ENCODE peak calls at places on chromosomes 1 and 21, in five cellular contexts. One of them, this sample, is unnamed.

GRCh38 chr1:112143871-112144441 is 154.5 kb upstream of the KCND3 start:
- DNase-seq in OCI-LY7: no peak
- DNase-seq in GM23248: no peak
- DNase-seq in PC-9: no peak
- DNase-seq in lung: no peak
- DNase-seq in this sample: no peak

GRCh38 chr1:170664283-170664827 is 424 bp downstream of the PRRX1 start:
- DNase-seq in OCI-LY7: no peak
- DNase-seq in GM23248: peak; percentile 56
- DNase-seq in PC-9: no peak
- DNase-seq in lung: no peak
- DNase-seq in this sample: peak; percentile 39

GRCh38 chr1:229370601-229371021 is 27.8 kb upstream of the CCSAP start:
- DNase-seq in OCI-LY7: no peak
- DNase-seq in GM23248: no peak
- DNase-seq in PC-9: no peak
- DNase-seq in lung: no peak
- DNase-seq in this sample: no peak

GRCh38 chr1:92709738-92710137 is 75.2 kb downstream of the EVI5 start:
- DNase-seq in OCI-LY7: no peak
- DNase-seq in GM23248: peak; percentile 65
- DNase-seq in PC-9: peak; percentile 9
- DNase-seq in lung: no peak
- DNase-seq in this sample: peak; percentile 52

GRCh38 chr21:36909901-36910561 is 56.4 kb downstream of the HLCS start:
- DNase-seq in OCI-LY7: no peak
- DNase-seq in GM23248: peak; percentile 97
- DNase-seq in PC-9: peak; percentile 40
- DNase-seq in lung: no peak
- DNase-seq in this sample: no peak

GRCh38 chr1:182410620-182411273 is 10.3 kb upstream of the TEDDM1 start:
- DNase-seq in OCI-LY7: no peak
- DNase-seq in GM23248: no peak
- DNase-seq in PC-9: no peak
- DNase-seq in lung: no peak
- DNase-seq in this sample: no peak

GRCh38 chr1:185050823-185051451 is 5.6 kb downstream of the RNF2 start:
- DNase-seq in OCI-LY7: no peak
- DNase-seq in GM23248: no peak
- DNase-seq in PC-9: no peak
- DNase-seq in lung: no peak
- DNase-seq in this sample: no peak

GRCh38 chr1:227959325-227959860 is 11.7 kb upstream of the WNT9A start:
- DNase-seq in OCI-LY7: no peak
- DNase-seq in GM23248: no peak
- DNase-seq in PC-9: no peak
- DNase-seq in lung: peak; percentile 25
- DNase-seq in this sample: no peak

GRCh38 chr1:70431317-70431716 is 20.2 kb downstream of the CTH start:
- DNase-seq in OCI-LY7: no peak
- DNase-seq in GM23248: no peak
- DNase-seq in PC-9: no peak
- DNase-seq in lung: no peak
- DNase-seq in this sample: no peak

GRCh38 chr1:211411639-211412038 is 80.3 kb downstream of the RD3 start:
- DNase-seq in OCI-LY7: no peak
- DNase-seq in GM23248: no peak
- DNase-seq in PC-9: no peak
- DNase-seq in lung: no peak
- DNase-seq in this sample: no peak

GRCh38 chr1:211420845-211421454 is 71.0 kb downstream of the RD3 start:
- DNase-seq in OCI-LY7: no peak
- DNase-seq in GM23248: peak; percentile 65
- DNase-seq in PC-9: no peak
- DNase-seq in lung: no peak
- DNase-seq in this sample: no peak

GRCh38 chr1:211420389-211420788 is 71.6 kb downstream of the RD3 start:
- DNase-seq in OCI-LY7: no peak
- DNase-seq in GM23248: peak; percentile 55
- DNase-seq in PC-9: no peak
- DNase-seq in lung: no peak
- DNase-seq in this sample: no peak

DNA sequence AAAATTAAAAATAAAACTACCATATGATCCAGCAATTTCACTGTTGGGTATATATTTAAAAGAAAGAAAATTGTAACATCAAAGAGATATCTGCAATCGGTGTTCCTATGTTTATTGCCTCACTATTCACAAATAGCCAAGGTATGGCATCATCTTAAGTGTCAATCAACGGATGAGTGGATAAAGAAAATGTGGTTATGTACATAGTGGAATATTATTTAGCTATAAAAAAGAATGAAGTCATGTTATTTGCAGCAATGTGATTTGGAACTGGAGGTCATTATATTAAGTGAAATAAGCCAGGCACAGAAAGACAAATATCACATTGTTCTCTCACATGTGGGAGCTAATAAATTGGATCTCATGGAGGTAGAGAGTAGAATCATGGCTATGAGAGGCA is 76.3 kb downstream of the RD3 start:
- DNase-seq in OCI-LY7: no peak
- DNase-seq in GM23248: no peak
- DNase-seq in PC-9: no peak
- DNase-seq in lung: no peak
- DNase-seq in this sample: no peak
- H3K4me3 ChIP-seq in OCI-LY7: no peak overlapping the region
- H3K4me3 ChIP-seq in GM23248: peak overlapping the region; percentile 60
- H3K4me3 ChIP-seq in PC-9: no peak overlapping the region
- H3K4me3 ChIP-seq in lung: no peak overlapping the region
- H3K4me3 ChIP-seq in this sample: no peak overlapping the region

GRCh38 chr1:31166462-31166861 is 73.2 kb downstream of the NKAIN1 start:
- DNase-seq in OCI-LY7: no peak
- DNase-seq in GM23248: no peak
- DNase-seq in PC-9: no peak
- DNase-seq in lung: no peak
- DNase-seq in this sample: no peak

DNA sequence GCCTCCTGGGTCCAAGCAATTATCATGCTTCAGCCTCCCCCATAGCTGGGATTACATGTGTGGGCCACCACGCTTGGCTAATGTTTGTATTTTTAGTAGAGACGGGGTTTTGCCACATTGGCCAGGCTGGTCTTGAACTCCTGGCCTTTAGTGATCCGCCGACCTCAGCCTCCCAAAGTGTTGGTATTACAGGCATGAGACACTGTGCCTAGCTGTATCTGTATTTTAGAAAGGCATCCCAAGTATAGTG is 69.3 kb downstream of the NKAIN1 start:
- DNase-seq in OCI-LY7: no peak
- DNase-seq in GM23248: no peak
- DNase-seq in PC-9: no peak
- DNase-seq in lung: no peak
- DNase-seq in this sample: no peak
- H3K27ac ChIP-seq in OCI-LY7: no peak overlapping the region
- H3K27ac ChIP-seq in GM23248: peak overlapping the region; percentile 84
- H3K27ac ChIP-seq in PC-9: peak overlapping the region; percentile 74
- H3K27ac ChIP-seq in lung: no peak overlapping the region
- H3K27ac ChIP-seq in this sample: peak overlapping the region; percentile 76

GRCh38 chr1:204018460-204018859 is 54.5 kb upstream of the SOX13 start:
- DNase-seq in OCI-LY7: no peak
- DNase-seq in GM23248: no peak
- DNase-seq in PC-9: no peak
- DNase-seq in lung: no peak
- DNase-seq in this sample: no peak
- H3K4me3 ChIP-seq in OCI-LY7: no peak overlapping the region
- H3K4me3 ChIP-seq in GM23248: no peak overlapping the region
- H3K4me3 ChIP-seq in PC-9: no peak overlapping the region
- H3K4me3 ChIP-seq in lung: no peak overlapping the region
- H3K4me3 ChIP-seq in this sample: no peak overlapping the region

GRCh38 chr1:202034149-202034682 is 23.8 kb downstream of the ELF3 start:
- DNase-seq in OCI-LY7: no peak
- DNase-seq in GM23248: no peak
- DNase-seq in PC-9: no peak
- DNase-seq in lung: no peak
- DNase-seq in this sample: no peak
- H3K27ac ChIP-seq in OCI-LY7: no peak overlapping the region
- H3K27ac ChIP-seq in GM23248: no peak overlapping the region
- H3K27ac ChIP-seq in PC-9: peak overlapping the region; percentile 89
- H3K27ac ChIP-seq in lung: no peak overlapping the region
- H3K27ac ChIP-seq in this sample: no peak overlapping the region

DNA sequence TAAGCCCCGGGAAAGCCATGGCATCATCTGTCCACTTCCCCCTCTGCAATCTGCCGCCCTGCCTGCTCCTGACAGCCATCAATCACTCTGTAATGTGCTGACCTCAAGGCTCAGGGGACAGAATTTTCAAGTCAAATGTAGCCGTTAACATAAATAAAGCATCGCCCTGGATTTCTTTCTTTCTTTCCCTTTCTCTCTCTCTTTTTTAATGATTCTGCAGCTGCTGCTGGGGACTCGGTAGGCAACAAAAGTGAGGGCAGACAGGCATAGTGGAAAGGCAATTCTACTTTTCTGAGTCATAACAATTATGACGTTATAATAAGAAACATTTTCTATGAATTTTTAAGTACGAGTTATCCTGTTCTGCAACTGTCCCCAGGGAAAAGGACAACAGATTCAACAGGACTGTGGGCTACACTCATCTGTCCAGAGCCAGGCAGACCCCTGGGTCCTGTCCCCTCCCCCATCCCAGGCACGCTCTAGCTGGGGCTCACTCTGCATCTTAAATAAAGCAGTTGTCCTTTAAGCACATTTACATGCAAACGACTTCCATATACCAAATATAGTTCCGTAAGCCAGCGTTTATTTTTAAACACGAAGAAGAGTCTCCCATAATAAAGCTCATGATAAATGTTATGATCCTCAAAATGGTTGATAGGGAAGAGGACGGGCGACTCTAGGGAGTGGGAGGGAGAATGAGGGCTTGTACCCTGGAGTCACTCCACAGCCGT is 78.6 kb downstream of the SSBP3 start:
- DNase-seq in OCI-LY7: peak; percentile 39
- DNase-seq in GM23248: peak; percentile 69
- DNase-seq in PC-9: no peak
- DNase-seq in lung: no peak
- DNase-seq in this sample: no peak
- H3K4me3 ChIP-seq in OCI-LY7: peak overlapping the region; percentile 24
- H3K4me3 ChIP-seq in GM23248: peak overlapping the region; percentile 10
- H3K4me3 ChIP-seq in PC-9: no peak overlapping the region
- H3K4me3 ChIP-seq in lung: no peak overlapping the region
- H3K4me3 ChIP-seq in this sample: no peak overlapping the region

GRCh38 chr1:226419284-226419683 is 11.4 kb upstream of the PARP1 start:
- DNase-seq in OCI-LY7: no peak
- DNase-seq in GM23248: peak; percentile 23
- DNase-seq in PC-9: no peak
- DNase-seq in lung: no peak
- DNase-seq in this sample: no peak
- H3K27ac ChIP-seq in OCI-LY7: no peak overlapping the region
- H3K27ac ChIP-seq in GM23248: no peak overlapping the region
- H3K27ac ChIP-seq in PC-9: no peak overlapping the region
- H3K27ac ChIP-seq in lung: no peak overlapping the region
- H3K27ac ChIP-seq in this sample: no peak overlapping the region

DNA sequence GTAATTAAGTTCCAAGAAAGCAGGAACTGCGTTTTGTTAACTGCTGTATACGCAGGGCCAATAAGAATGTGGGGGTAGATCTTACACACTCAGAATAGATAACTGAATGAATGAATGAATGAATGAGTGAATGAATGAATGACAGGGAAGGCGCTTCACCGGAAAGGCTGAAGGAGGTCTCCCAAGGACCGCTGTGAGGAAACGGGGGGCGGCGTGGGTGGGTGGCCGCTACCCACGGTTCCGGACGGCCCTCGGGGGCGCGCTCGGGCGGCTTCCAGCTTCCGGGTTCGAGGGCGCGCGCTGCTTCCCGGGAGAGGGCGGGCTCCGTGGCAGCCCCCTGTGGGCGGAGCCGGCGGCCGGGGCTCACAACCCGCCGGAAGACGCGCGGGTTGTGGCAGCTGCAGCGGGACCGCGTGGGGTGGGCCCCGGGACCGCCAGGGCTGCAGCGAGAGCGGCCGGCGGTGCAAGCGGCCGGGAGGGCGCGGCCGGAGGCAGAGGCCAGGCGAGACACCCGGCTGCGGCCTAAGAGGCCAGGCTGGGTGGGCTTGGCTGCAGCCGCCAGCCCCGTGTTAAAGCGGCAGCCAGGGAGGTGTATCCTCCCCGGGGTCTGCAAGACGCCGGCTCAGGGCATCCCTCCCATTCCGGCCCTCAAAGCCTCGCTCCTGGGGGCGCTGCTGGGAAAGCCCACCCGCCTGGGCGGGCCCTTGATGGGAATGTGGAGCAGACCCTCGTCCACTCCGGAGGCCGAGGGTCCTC is at the start of gene ZFP69:
- DNase-seq in OCI-LY7: peak; percentile 86
- DNase-seq in GM23248: peak; percentile 84
- DNase-seq in PC-9: peak; percentile 72
- DNase-seq in lung: peak; percentile 62
- DNase-seq in this sample: peak; percentile 61
- H3K4me3 ChIP-seq in OCI-LY7: peak within 1 kb of the TSS; percentile 77
- H3K4me3 ChIP-seq in GM23248: peak within 1 kb of the TSS; percentile 79
- H3K4me3 ChIP-seq in PC-9: peak within 1 kb of the TSS; percentile 100
- H3K4me3 ChIP-seq in lung: peak within 1 kb of the TSS; percentile 93
- H3K4me3 ChIP-seq in this sample: peak within 1 kb of the TSS; percentile 73

This sample was measured in thyroid gland.